ENCODE peak calls at places on chromosome 21, in four cellular contexts. L, U, W and D are unnamed samples.

GRCh38 chr21:34707876-34708325 is 39.1 kb downstream of the CLIC6 start:
- DNase-seq in U (no peak), W (no peak), L (no peak), D (no peak)

GRCh38 chr21:30408782-30409494 is 13.1 kb downstream of the KRTAP13-1 start:
- DNase-seq in U (peak), L (peak), W (peak), D (no peak)

GRCh38 chr21:34996304-34997081 is 52.6 kb downstream of the RUNX1 start:
- DNase-seq in W (no peak), U (no peak), L (no peak), D (peak)

GRCh38 chr21:19031956-19032355 is 628.4 kb upstream of the TMPRSS15 start:
- DNase-seq in L (no peak), W (no peak), U (no peak), D (no peak)

GRCh38 chr21:35940074-35940927 is 120.0 kb downstream of the SETD4 start:
- DNase-seq in U (no peak), L (peak), W (peak), D (peak)

GRCh38 chr21:29318354-29318753 is 19.6 kb downstream of the BACH1 start:
- DNase-seq in U (no peak), L (no peak), W (no peak), D (peak)

GRCh38 chr21:30256100-30256499 is 26.6 kb downstream of the KRTAP24-1 start:
- DNase-seq in U (no peak), W (no peak), L (no peak), D (no peak)

GRCh38 chr21:23725576-23725975 is 1881.7 kb downstream of the MRPL39 start:
- DNase-seq in W (peak), L (no peak), U (no peak), D (no peak)

GRCh38 chr21:15300131-15300530 is 235.3 kb upstream of the NRIP1 start:
- DNase-seq in L (no peak), W (no peak), U (no peak), D (no peak)

GRCh38 chr21:34596561-34597271 is 18.2 kb downstream of the RCAN1 start:
- DNase-seq in W (no peak), U (no peak), L (no peak), D (no peak)

GRCh38 chr21:34345091-34345871 is 18.5 kb upstream of the KCNE2 start:
- DNase-seq in W (no peak), L (no peak), U (no peak), D (peak)

GRCh38 chr21:21434944-21435343 is 436.7 kb downstream of the NCAM2 start:
- DNase-seq in W (no peak), L (no peak), U (no peak), D (no peak)

GRCh38 chr21:46562964-46563607 is 41.8 kb downstream of the S100B start:
- DNase-seq in U (no peak), L (no peak), W (no peak), D (no peak)

GRCh38 chr21:44279621-44280260 is 5.9 kb upstream of the AIRE start:
- DNase-seq in U (no peak), W (no peak), L (no peak), D (no peak)

DNA sequence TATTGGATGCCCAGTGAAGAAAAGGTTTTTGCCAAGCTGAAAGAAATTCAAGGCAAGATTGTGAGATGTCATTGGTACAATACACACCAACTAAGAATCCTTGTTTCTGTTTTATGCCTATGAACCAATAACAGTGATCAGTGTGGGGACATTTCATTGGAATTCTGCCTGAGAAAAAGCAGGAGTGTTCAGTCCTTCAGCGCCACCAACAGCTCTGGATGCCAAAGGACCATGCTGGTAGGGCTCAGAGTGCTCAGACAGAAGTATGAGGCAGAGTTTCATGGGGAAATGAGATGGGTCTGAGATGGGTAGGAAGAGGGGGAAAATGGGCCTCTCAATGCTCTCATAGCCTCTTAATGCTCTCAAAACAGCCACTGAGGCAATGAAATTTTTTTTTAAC is 56.5 kb downstream of the GABPA start:
- DNase-seq in L (no peak), W (peak), U (no peak), D (no peak)
- H4K5ac ChIP-seq in L (no peak), W (no peak), U (no peak), D (no peak)

GRCh38 chr21:45507523-45507875 is 34.7 kb downstream of the SLC19A1 start:
- DNase-seq in U (no peak), L (no peak), W (no peak), D (no peak)
- H4K5ac ChIP-seq in U (no peak), L (no peak), W (no peak), D (no peak)

DNA sequence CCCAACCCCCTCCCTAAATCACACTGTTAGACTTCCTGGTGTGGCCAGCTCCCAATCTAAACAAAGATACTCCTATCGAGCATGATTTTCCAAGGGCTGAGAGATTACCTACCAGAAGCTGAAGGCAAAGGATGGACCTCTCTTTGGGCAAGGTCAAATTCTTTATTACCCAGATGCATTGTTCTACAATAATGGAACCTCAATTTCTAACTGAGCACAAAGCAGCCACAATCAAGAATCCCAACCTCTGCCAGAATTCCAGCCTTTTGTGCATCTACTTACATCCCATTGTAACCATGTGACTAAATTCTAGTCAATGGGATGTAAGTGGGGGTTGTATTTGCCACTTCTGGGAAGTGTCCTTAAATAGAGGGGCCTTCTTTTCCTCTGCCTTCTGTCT is 24.9 kb upstream of the VPS26C start:
- DNase-seq in L (no peak), W (no peak), U (no peak), D (no peak)
- H4K5ac ChIP-seq in L (no peak), W (no peak), U (no peak), D (no peak)

GRCh38 chr21:31526040-31526439 is 133.5 kb upstream of the SOD1 start:
- DNase-seq in W (peak), U (no peak), L (peak), D (no peak)
- H4K5ac ChIP-seq in W (no peak), U (no peak), L (no peak), D (no peak)

GRCh38 chr21:27817061-27817460 is 850.2 kb upstream of the ADAMTS5 start:
- DNase-seq in U (no peak), L (no peak), W (no peak), D (no peak)

GRCh38 chr21:27820342-27820741 is 853.5 kb upstream of the ADAMTS5 start:
- DNase-seq in W (no peak), U (no peak), L (no peak), D (no peak)

GRCh38 chr21:27818847-27819246 is 852.0 kb upstream of the ADAMTS5 start:
- DNase-seq in U (no peak), W (no peak), L (no peak), D (no peak)

GRCh38 chr21:27817902-27818623 is 851.2 kb upstream of the ADAMTS5 start:
- DNase-seq in W (no peak), L (no peak), U (no peak), D (no peak)

DNA sequence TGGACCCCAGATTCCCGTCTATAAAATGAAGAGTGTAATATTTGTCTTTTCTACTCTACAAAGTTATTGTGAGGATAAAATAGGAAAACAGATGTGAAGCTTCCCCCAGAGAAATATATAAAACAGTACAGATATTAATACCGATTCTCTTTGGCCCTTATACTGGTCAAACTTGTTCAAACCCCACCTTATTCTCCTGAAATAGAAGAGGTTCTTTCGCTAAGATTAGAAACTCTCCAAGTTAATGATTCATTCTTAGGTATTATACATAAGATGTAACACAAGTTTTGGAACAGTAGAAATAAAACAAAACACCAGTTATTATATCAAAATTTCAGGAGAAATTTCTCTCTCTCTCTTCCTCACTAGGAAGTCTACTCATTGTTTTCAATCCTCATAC is 852.4 kb upstream of the ADAMTS5 start:
- DNase-seq in L (no peak), W (no peak), U (no peak), D (no peak)
- H4K5ac ChIP-seq in L (no peak), W (no peak), U (no peak), D (no peak)

DNA sequence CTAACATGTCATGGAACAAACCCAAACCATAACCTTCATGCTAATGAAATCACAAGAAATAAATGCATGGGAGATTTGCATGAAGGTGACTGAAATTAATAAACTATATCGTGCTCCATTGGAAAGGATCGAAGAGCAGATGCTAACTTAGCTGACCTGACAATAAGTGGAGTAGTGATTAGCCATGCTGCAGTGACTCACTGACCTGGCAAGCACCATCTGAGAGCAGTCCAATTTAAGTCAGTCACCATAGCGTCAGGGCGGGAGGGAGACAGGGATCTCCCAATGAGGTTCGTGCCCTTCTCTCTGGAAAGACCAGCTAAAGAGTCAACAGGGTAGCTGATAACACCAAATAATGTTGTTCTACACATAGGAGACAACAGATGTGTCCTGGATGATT is 21.5 kb downstream of the OLIG2 start:
- DNase-seq in L (no peak), U (no peak), W (no peak), D (peak)
- H4K5ac ChIP-seq in L (no peak), U (no peak), W (no peak), D (no peak)

GRCh38 chr21:41879190-41879998 is at the start of gene PRDM15:
- DNase-seq in W (peak), L (peak), U (no peak), D (peak)

GRCh38 chr21:41880153-41880552 is 1.0 kb upstream of the PRDM15 start:
- DNase-seq in L (no peak), W (no peak), U (no peak), D (no peak)

GRCh38 chr21:41878831-41879189 is 334 bp downstream of the PRDM15 start:
- DNase-seq in W (peak), U (no peak), L (peak), D (peak)

GRCh38 chr21:41883582-41883981 is 4.4 kb upstream of the PRDM15 start:
- DNase-seq in L (no peak), U (no peak), W (no peak), D (peak)

DNA sequence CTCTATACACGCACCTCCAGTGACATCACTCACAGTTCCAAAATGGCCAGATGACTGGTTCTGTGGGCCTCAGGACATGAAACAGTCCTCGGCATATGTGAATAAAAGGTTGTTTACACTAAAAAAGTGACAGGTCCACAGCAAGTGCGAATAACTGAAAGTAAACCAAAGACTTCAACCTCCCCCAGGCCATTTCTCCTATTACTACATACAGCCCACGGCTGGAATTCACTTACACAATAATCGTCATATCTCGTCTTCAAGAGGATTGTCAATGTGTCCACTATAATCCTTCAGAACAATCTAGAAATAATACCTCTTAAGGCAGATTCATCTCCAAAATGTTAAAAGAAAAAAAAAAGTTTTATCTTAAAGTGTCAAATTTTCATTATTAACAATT is 1.9 kb upstream of the PRDM15 start:
- DNase-seq in W (no peak), U (no peak), L (no peak), D (no peak)
- H4K5ac ChIP-seq in W (no peak), U (no peak), L (no peak), D (no peak)

DNA sequence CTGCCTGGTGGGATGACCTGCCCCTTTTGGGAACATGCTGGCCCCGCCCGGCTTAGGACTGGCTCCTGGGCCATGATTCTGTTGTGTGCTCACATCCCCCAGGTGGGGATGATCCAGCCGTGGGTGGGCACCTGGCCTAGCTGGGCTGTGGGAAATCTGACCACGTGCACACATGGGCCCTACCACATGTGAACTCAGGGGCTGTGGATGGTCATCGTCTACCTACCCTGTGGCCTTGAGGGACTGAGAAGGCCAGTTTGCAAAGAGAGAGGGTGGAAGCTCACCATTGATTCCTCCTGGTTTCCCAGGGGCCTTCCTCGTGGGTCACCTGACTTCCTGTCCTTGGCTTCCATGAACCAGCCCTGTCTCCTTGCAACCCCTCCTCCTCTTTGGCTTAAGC is 19.4 kb upstream of the PCP4 start:
- DNase-seq in L (no peak), U (no peak), W (no peak), D (no peak)
- H4K5ac ChIP-seq in L (no peak), U (no peak), W (no peak), D (no peak)

GRCh38 chr21:45523411-45524101 is 18.7 kb downstream of the SLC19A1 start:
- DNase-seq in W (no peak), U (no peak), L (no peak), D (no peak)

GRCh38 chr21:45528028-45528705 is 14.1 kb downstream of the SLC19A1 start:
- DNase-seq in W (no peak), U (no peak), L (no peak), D (no peak)

GRCh38 chr21:45525153-45525909 is 16.9 kb downstream of the SLC19A1 start:
- DNase-seq in L (no peak), W (no peak), U (no peak), D (no peak)

GRCh38 chr21:45524756-45525152 is 17.5 kb downstream of the SLC19A1 start:
- DNase-seq in U (no peak), L (no peak), W (no peak), D (no peak)

GRCh38 chr21:45525910-45526306 is 16.3 kb downstream of the SLC19A1 start:
- DNase-seq in W (no peak), U (no peak), L (no peak), D (no peak)
- H4K5ac ChIP-seq in W (no peak), U (no peak), L (no peak), D (no peak)